ENCODE peak calls at places on chromosomes 1 and 21, in four cellular contexts. M is skeletal muscle cell, W is fibroblast of the conjunctiva, Z is NCI-H1930. O is an unnamed sample.

GRCh38 chr1:150152772-150153461 is 3.2 kb downstream of the PLEKHO1 start:
- DNase-seq in M (no peak), Z (no peak), W (no peak), O (no peak)

GRCh38 chr1:69671363-69672010 is 103.8 kb downstream of the LRRC7 start:
- DNase-seq in M (no peak), Z (no peak), W (no peak), O (no peak)

GRCh38 chr1:160115545-160116276 is at the start of gene ATP1A2:
- DNase-seq in M (no peak), W (no peak), Z (no peak), O (no peak)

GRCh38 chr1:168285419-168285790 is 4.7 kb downstream of the TBX19 start:
- DNase-seq in Z (no peak), W (no peak), M (no peak), O (no peak)

GRCh38 chr21:36698160-36699025 is 522 bp upstream of the SIM2 start:
- DNase-seq in W (no peak), M (no peak), Z (peak), O (no peak)

GRCh38 chr1:169102567-169102966 is 3.9 kb upstream of the ATP1B1 start:
- DNase-seq in W (peak), M (peak), Z (no peak), O (peak)

GRCh38 chr21:44748621-44749020 is 37.2 kb upstream of the TSPEAR start:
- DNase-seq in W (no peak), Z (no peak), M (no peak), O (no peak)

GRCh38 chr1:230144010-230144614 is 77.1 kb downstream of the GALNT2 start:
- DNase-seq in W (no peak), M (no peak), Z (no peak), O (no peak)

GRCh38 chr1:22327411-22327810 is 124.2 kb upstream of the ZBTB40 start:
- DNase-seq in W (no peak), Z (no peak), M (no peak), O (no peak)

GRCh38 chr1:232355162-232356006 is 274.5 kb downstream of the SIPA1L2 start:
- DNase-seq in W (no peak), M (no peak), Z (no peak), O (no peak)

GRCh38 chr1:167776151-167776550 is 54.4 kb downstream of the MPZL1 start:
- DNase-seq in W (no peak), Z (no peak), M (no peak), O (no peak)

GRCh38 chr1:174274884-174275283 is 115.6 kb downstream of the RABGAP1L start:
- DNase-seq in W (no peak), M (no peak), Z (no peak), O (no peak)

GRCh38 chr21:39715804-39716397 is 29.1 kb upstream of the IGSF5 start:
- DNase-seq in W (peak), M (no peak), Z (peak), O (no peak)

GRCh38 chr1:184221087-184221486 is 165.7 kb upstream of the C1orf21 start:
- DNase-seq in Z (no peak), M (no peak), W (no peak), O (no peak)

GRCh38 chr1:214824758-214825157 is 221.8 kb downstream of the CENPF start:
- DNase-seq in M (no peak), Z (no peak), W (peak), O (no peak)

O was measured in nucleus accumbens.